ENCODE peak calls at places on chromosomes 4 and X, in ten cellular contexts. J is neural progenitor cell; P is sciatic nerve; C is activated T-cell treated with anti-CD3 and anti-CD28 coated beads, Interleukin-2, amount 50 U/mL, for 72 hours; K is cardiac muscle cell; N is AG10803; Y is prostate gland; F is activated T-helper 1 cell treated with anti-CD3 and anti-CD28 coated beads, Interleukin-2, amount 50 U/mL, for 16 hours; H is T-helper 2 cell; O is AG04450. S is an unnamed sample.
A peak's percentile ranks its signal among the peaks of the same experiment; 100 is the strongest.

GRCh38 chr4:92182736-92183407 is 120.9 kb upstream of the GRID2 start:
- DNase-seq in F (no peak), C (no peak), O (no peak), Y (no peak), N (no peak), H (no peak), P (no peak), K (no peak), J (no peak), S (no peak)

GRCh38 chrX:18938710-18939109 is 45.2 kb downstream of the PHKA2 start:
- DNase-seq in F (no peak), J (no peak), O (no peak), C (no peak), N (no peak), P (no peak), Y (no peak), K (no peak), H (no peak), S (no peak)

GRCh38 chr4:73660808-73661207 is 40.6 kb upstream of the RASSF6 start:
- DNase-seq in K (no peak), O (no peak), P (no peak), C (no peak), H (no peak), Y (no peak), N (no peak), J (no peak), F (no peak), S (no peak)

GRCh38 chrX:86028681-86029080 is 18.7 kb downstream of the CHM start:
- DNase-seq in Y (no peak), F (no peak), K (no peak), P (no peak), O (peak; percentile 0), J (no peak), N (peak; percentile 20), C (no peak), H (no peak), S (no peak)

GRCh38 chr4:80225628-80226027 is 28.3 kb downstream of the PRDM8 start:
- DNase-seq in J (no peak), O (no peak), Y (no peak), F (no peak), K (no peak), C (no peak), H (no peak), N (peak; percentile 64), P (no peak), S (no peak)

GRCh38 chr4:183503497-183504063 is 1.3 kb upstream of the ING2 start:
- DNase-seq in N (no peak), O (no peak), J (no peak), P (no peak), C (no peak), K (no peak), F (peak; percentile 5), H (no peak), Y (no peak), S (no peak)

GRCh38 chrX:103404225-103405008 is 28.1 kb downstream of the BEX3 start:
- DNase-seq in Y (peak; percentile 7), N (peak; percentile 85), O (peak; percentile 79), J (peak; percentile 91), P (peak; percentile 74), K (peak; percentile 93), C (peak; percentile 67), F (no peak), H (peak; percentile 0), S (peak; percentile 87)

GRCh38 chr4:5883916-5884315 is 9.0 kb downstream of the CRMP1 start:
- DNase-seq in F (no peak), K (no peak), J (no peak), N (no peak), C (no peak), O (no peak), P (no peak), Y (no peak), H (no peak), S (no peak)

GRCh38 chrX:118370921-118371624 is 25.2 kb downstream of the WDR44 start:
- DNase-seq in Y (no peak), P (no peak), C (no peak), H (no peak), J (no peak), K (peak; percentile 75), N (peak; percentile 57), O (no peak), F (no peak), S (no peak)

GRCh38 chr4:17511041-17511949 is 595 bp downstream of the QDPR start:
- DNase-seq in N (peak; percentile 48), O (no peak), J (peak; percentile 58), Y (peak; percentile 31), P (peak; percentile 79), C (peak; percentile 50), K (peak; percentile 62), H (no peak), F (peak; percentile 14), S (peak; percentile 64)

GRCh38 chr4:113849771-113850170 is 88.2 kb upstream of the CAMK2D start:
- DNase-seq in O (no peak), N (peak; percentile 35), J (no peak), C (no peak), F (no peak), Y (no peak), H (no peak), K (peak; percentile 76), P (peak; percentile 68), S (no peak)

GRCh38 chrX:19698125-19698524 is 182.8 kb upstream of the MAP3K15 start:
- DNase-seq in F (no peak), K (peak; percentile 60), H (no peak), Y (no peak), P (no peak), O (no peak), C (no peak), N (peak; percentile 79), J (no peak), S (no peak)

GRCh38 chrX:118862990-118863389 is 39.4 kb downstream of the ZCCHC12 start:
- DNase-seq in P (no peak), N (no peak), J (no peak), C (no peak), K (peak; percentile 1), O (no peak), H (no peak), F (no peak), Y (no peak), S (no peak)

GRCh38 chrX:71128915-71129765 is 10.7 kb downstream of the MED12 start:
- DNase-seq in Y (peak; percentile 62), O (no peak), F (peak; percentile 53), K (peak; percentile 68), C (peak; percentile 72), H (peak; percentile 64), N (peak; percentile 45), J (peak; percentile 62), P (peak; percentile 82), S (peak; percentile 64)

GRCh38 chrX:139831689-139832456 is 101.0 kb downstream of the ATP11C start:
- DNase-seq in C (no peak), J (peak; percentile 18), H (no peak), N (peak; percentile 68), K (peak; percentile 86), O (peak; percentile 18), Y (peak; percentile 15), F (no peak), P (no peak), S (peak; percentile 32)

GRCh38 chr4:3411676-3412075 is 30.1 kb upstream of the HGFAC start:
- DNase-seq in Y (no peak), H (no peak), C (no peak), P (peak; percentile 51), J (no peak), F (no peak), O (no peak), N (no peak), K (no peak), S (no peak)

GRCh38 chr4:183987529-183987946 is 82.4 kb downstream of the STOX2 start:
- DNase-seq in Y (peak; percentile 75), H (no peak), N (peak; percentile 74), J (peak; percentile 80), O (peak; percentile 65), C (no peak), P (peak; percentile 74), F (no peak), K (peak; percentile 89), S (peak; percentile 39)

GRCh38 chr4:97394653-97395052 is 748.6 kb downstream of the STPG2 start:
- DNase-seq in O (no peak), F (no peak), K (no peak), P (no peak), C (no peak), Y (no peak), H (no peak), N (no peak), J (no peak), S (no peak)

GRCh38 chr4:27720010-27720766 is 859.5 kb downstream of the STIM2 start:
- DNase-seq in N (no peak), H (no peak), O (no peak), J (no peak), Y (no peak), P (no peak), F (no peak), K (no peak), C (no peak), S (no peak)

GRCh38 chr4:128288689-128289106 is 1.1 kb upstream of the PGRMC2 start:
- DNase-seq in Y (peak; percentile 43), P (no peak), O (no peak), C (no peak), H (peak; percentile 73), K (peak; percentile 43), F (no peak), J (peak; percentile 52), N (peak; percentile 34), S (peak; percentile 64)

GRCh38 chr4:117134386-117134785 is 49.0 kb upstream of the TRAM1L1 start:
- DNase-seq in Y (no peak), O (peak; percentile 60), K (peak; percentile 56), J (peak; percentile 84), F (no peak), P (no peak), C (no peak), N (peak; percentile 10), H (no peak), S (peak; percentile 76)

GRCh38 chr4:179465131-179465797 is 2023.0 kb upstream of the AGA start:
- DNase-seq in O (no peak), K (no peak), F (no peak), H (no peak), J (peak; percentile 33), Y (no peak), N (no peak), P (no peak), C (no peak), S (peak; percentile 91)

GRCh38 chrX:26387906-26388305 is 171.9 kb downstream of the MAGEB5 start:
- DNase-seq in K (no peak), C (no peak), P (no peak), O (no peak), J (no peak), N (no peak), Y (no peak), H (no peak), F (no peak), S (no peak)

GRCh38 chrX:81120270-81120935 is 81.3 kb downstream of the HMGN5 start:
- DNase-seq in K (no peak), Y (peak; percentile 4), C (no peak), O (no peak), J (no peak), H (no peak), N (peak; percentile 0), F (no peak), P (no peak), S (no peak)

GRCh38 chr4:84878090-84878489 is 88.4 kb downstream of the WDFY3 start:
- DNase-seq in N (peak; percentile 92), J (no peak), K (peak; percentile 73), H (no peak), O (peak; percentile 49), Y (no peak), F (no peak), C (no peak), P (no peak), S (no peak)

GRCh38 chr4:47462799-47463234 is 685 bp downstream of the COMMD8 start:
- DNase-seq in P (no peak), H (no peak), J (no peak), F (no peak), Y (no peak), N (no peak), O (no peak), C (no peak), K (no peak), S (no peak)

GRCh38 chr4:117893207-117893606 is 141.1 kb upstream of the NDST3 start:
- DNase-seq in C (no peak), J (no peak), K (no peak), N (no peak), H (no peak), Y (no peak), O (no peak), P (no peak), F (no peak), S (no peak)

GRCh38 chrX:76428243-76429130 is 977 bp downstream of the MAGEE1 start:
- DNase-seq in N (no peak), O (no peak), F (peak; percentile 4), J (peak; percentile 10), K (no peak), H (peak; percentile 57), Y (peak; percentile 3), P (peak; percentile 56), C (peak; percentile 43), S (peak; percentile 45)

S was measured in GM23338.